ENCODE peak calls at places on chromosomes 2 and 18, in ten cellular contexts. K, G, J, Y, W, N, L, P, H and R are unnamed samples.

GRCh38 chr2:236972491-236973379 is 113.0 kb upstream of the COPS8 start:
- DNase-seq in K (no peak), G (peak), J (peak), Y (peak), W (no peak), N (no peak), L (peak), P (peak), H (peak), R (no peak)

GRCh38 chr18:12374398-12374797 is 2.6 kb downstream of the AFG3L2 start:
- DNase-seq in K (no peak), G (no peak), J (no peak), Y (no peak), W (no peak), N (no peak), L (no peak), P (no peak), H (no peak), R (no peak)

GRCh38 chr2:176165598-176166055 is 8.5 kb downstream of the HOXD3 start:
- DNase-seq in K (peak), G (no peak), J (no peak), Y (peak), W (no peak), N (no peak), L (no peak), P (no peak), H (no peak), R (no peak)

GRCh38 chr18:48098538-48098937 is 168.1 kb upstream of the SMAD2 start:
- DNase-seq in K (no peak), G (no peak), J (no peak), Y (no peak), W (peak), N (no peak), L (no peak), P (no peak), H (no peak), R (no peak)

GRCh38 chr2:218883491-218884490 is 3.1 kb downstream of the WNT10A start:
- DNase-seq in K (no peak), G (no peak), J (no peak), Y (no peak), W (no peak), N (no peak), L (no peak), P (no peak), H (no peak), R (peak)

GRCh38 chr2:102051659-102052366 is 60.1 kb downstream of the IL1R2 start:
- DNase-seq in K (no peak), G (no peak), J (no peak), Y (peak), W (no peak), N (no peak), L (peak), P (peak), H (peak), R (no peak)

GRCh38 chr2:14675489-14675888 is 43.0 kb downstream of the LRATD1 start:
- DNase-seq in K (no peak), G (no peak), J (no peak), Y (no peak), W (no peak), N (no peak), L (no peak), P (no peak), H (no peak), R (no peak)

GRCh38 chr2:43312751-43313641 is 86.6 kb upstream of the ZFP36L2 start:
- DNase-seq in K (no peak), G (no peak), J (no peak), Y (peak), W (no peak), N (no peak), L (peak), P (peak), H (no peak), R (no peak)

GRCh38 chr2:62738981-62739936 is 33.7 kb downstream of the EHBP1 start:
- DNase-seq in K (no peak), G (no peak), J (no peak), Y (no peak), W (no peak), N (no peak), L (peak), P (peak), H (no peak), R (no peak)

GRCh38 chr2:64609229-64609994 is 44.3 kb downstream of the SERTAD2 start:
- DNase-seq in K (peak), G (no peak), J (peak), Y (no peak), W (peak), N (peak), L (peak), P (peak), H (peak), R (peak)

GRCh38 chr2:230318190-230319121 is 8.5 kb upstream of the SP140L start:
- DNase-seq in K (no peak), G (no peak), J (no peak), Y (no peak), W (no peak), N (peak), L (no peak), P (no peak), H (no peak), R (no peak)

GRCh38 chr2:37569986-37570688 is 101.3 kb downstream of the CDC42EP3 start:
- DNase-seq in K (no peak), G (peak), J (no peak), Y (peak), W (no peak), N (no peak), L (peak), P (peak), H (no peak), R (no peak)

GRCh38 chr2:230599854-230600253 is 112.8 kb upstream of the CAB39 start:
- DNase-seq in K (no peak), G (no peak), J (no peak), Y (no peak), W (no peak), N (peak), L (no peak), P (no peak), H (no peak), R (no peak)

GRCh38 chr2:97360202-97360601 is 229.5 kb downstream of the ANKRD36B start:
- DNase-seq in K (no peak), G (no peak), J (no peak), Y (no peak), W (no peak), N (no peak), L (no peak), P (no peak), H (peak), R (no peak)

GRCh38 chr2:196750977-196751631 is 48.4 kb downstream of the GTF3C3 start:
- DNase-seq in K (peak), G (peak), J (peak), Y (peak), W (peak), N (peak), L (peak), P (peak), H (peak), R (peak)
- TF ChIP-seq CTCF in K (peak), G (peak), J (peak), Y (peak), W (peak), N (peak), L (peak), P (peak), H (peak), R (peak)

DNA sequence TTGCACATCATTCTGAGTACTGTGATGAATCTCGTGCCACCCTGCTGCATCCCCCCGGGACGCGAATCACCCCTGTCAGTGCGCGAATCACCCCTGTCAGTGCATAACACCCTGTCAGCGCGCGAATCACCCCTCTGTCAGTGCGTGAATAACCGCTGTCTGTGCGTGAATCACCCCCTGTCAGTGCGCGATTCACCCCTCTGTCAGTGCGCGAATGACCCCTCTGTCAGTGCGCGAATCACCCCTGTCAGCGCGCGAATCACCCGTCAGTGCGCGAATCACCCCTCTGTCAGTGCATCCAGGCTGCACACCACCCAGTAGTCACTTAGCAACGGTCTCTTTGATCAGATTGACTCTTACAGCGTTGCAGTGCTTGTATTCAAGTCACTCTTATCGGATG is 134.4 kb upstream of the TPO start:
- DNase-seq in K (no peak), G (no peak), J (no peak), Y (no peak), W (no peak), N (no peak), L (no peak), P (no peak), H (no peak), R (no peak)
- H3K4me3 ChIP-seq in K (no peak), G (no peak), J (no peak), Y (no peak), W (no peak), N (no peak), L (no peak), P (no peak), H (no peak), R (no peak)

GRCh38 chr18:8063733-8064132 is 496.6 kb downstream of the PTPRM start:
- DNase-seq in K (no peak), G (no peak), J (no peak), Y (no peak), W (no peak), N (no peak), L (no peak), P (no peak), H (no peak), R (no peak)
- TF ChIP-seq CTCF in K (no peak), G (no peak), J (no peak), Y (no peak), W (no peak), N (no peak), L (no peak), P (no peak), H (no peak), R (no peak)

DNA sequence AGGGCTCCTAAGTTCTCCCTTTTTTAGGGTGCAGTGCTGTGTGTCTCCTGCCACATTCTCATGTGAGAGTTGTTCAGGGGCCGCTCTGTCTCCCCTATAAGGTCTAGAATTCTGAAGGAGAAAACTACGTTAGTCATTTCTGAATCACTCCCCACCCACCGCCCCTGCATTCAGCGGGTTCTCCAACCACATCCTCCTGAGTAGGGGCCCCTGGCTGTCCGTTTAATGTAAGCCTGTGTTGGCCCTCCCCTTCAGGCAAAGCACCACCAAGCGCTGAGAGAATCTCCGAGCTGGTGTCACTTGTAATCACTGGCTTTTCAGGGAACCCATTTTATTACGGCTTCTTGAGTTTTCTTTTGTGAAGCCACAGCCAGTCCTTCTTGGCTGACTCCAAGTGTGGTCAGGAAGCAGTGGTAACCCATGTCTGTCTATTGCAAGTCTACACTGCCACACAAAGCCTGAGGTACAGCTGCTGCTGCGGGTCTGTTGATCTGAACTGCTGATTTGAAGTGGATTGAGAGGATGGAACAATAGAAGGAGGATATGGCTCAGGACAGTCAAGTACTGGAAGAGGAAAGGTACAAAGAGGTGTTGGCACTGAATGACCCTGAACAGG is 16.9 kb downstream of the LCT start:
- DNase-seq in K (no peak), G (peak), J (no peak), Y (peak), W (no peak), N (peak), L (no peak), P (no peak), H (no peak), R (no peak)
- H3K4me3 ChIP-seq in K (no peak), G (peak), J (no peak), Y (peak), W (no peak), N (peak), L (no peak), P (no peak), H (no peak), R (no peak)

GRCh38 chr2:182666674-182667320 is 49.3 kb upstream of the DNAJC10 start:
- DNase-seq in K (no peak), G (peak), J (peak), Y (peak), W (no peak), N (peak), L (peak), P (peak), H (no peak), R (no peak)
- TF ChIP-seq CTCF in K (no peak), G (peak), J (no peak), Y (peak), W (no peak), N (peak), L (peak), P (peak), H (peak), R (peak)

GRCh38 chr2:178477443-178478099 is 829 bp downstream of the FKBP7 start:
- DNase-seq in K (no peak), G (no peak), J (no peak), Y (no peak), W (no peak), N (no peak), L (no peak), P (no peak), H (no peak), R (no peak)

GRCh38 chr2:178473931-178474330 is 4.5 kb downstream of the FKBP7 start:
- DNase-seq in K (no peak), G (no peak), J (no peak), Y (no peak), W (no peak), N (no peak), L (peak), P (peak), H (no peak), R (no peak)

GRCh38 chr2:178473373-178473772 is 5.0 kb downstream of the FKBP7 start:
- DNase-seq in K (no peak), G (no peak), J (no peak), Y (no peak), W (no peak), N (no peak), L (no peak), P (no peak), H (no peak), R (no peak)

GRCh38 chr2:178476477-178476876 is 1.9 kb downstream of the FKBP7 start:
- DNase-seq in K (no peak), G (no peak), J (no peak), Y (no peak), W (no peak), N (no peak), L (no peak), P (no peak), H (no peak), R (no peak)

DNA sequence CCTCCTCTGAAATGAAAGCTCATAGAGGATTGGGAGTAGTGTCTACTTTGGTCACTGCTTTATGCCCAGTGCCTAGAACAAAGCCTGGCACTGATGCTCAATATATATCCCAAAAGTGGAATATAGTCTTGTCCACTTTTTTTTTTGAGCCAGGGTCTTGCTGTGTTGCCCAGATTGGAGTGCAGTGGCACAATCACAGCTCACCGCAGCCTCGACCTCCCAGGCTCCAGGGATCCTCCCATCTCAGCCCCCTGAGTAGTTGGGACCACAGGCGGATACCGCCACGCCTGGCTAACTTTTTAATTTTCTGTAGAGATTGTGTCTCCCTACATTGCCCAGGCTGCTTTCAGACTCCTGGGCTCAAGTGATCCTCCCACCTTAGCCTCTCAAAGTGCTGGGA is 3.8 kb downstream of the FKBP7 start:
- DNase-seq in K (no peak), G (no peak), J (no peak), Y (no peak), W (no peak), N (no peak), L (no peak), P (no peak), H (no peak), R (no peak)
- H3K4me3 ChIP-seq in K (no peak), G (no peak), J (no peak), Y (no peak), W (no peak), N (no peak), L (no peak), P (no peak), H (no peak), R (no peak)

GRCh38 chr2:113050921-113051895 is 1.5 kb downstream of the IL36B start:
- DNase-seq in K (no peak), G (no peak), J (no peak), Y (no peak), W (no peak), N (no peak), L (no peak), P (no peak), H (no peak), R (no peak)
- TF ChIP-seq CTCF in K (no peak), G (no peak), J (no peak), Y (no peak), W (no peak), N (no peak), L (no peak), P (no peak), H (no peak), R (no peak)

GRCh38 chr18:13604751-13605150 is 121.6 kb downstream of the FAM210A start:
- DNase-seq in K (no peak), G (no peak), J (no peak), Y (no peak), W (peak), N (no peak), L (no peak), P (no peak), H (no peak), R (no peak)
- H3K4me3 ChIP-seq in K (no peak), G (no peak), J (no peak), Y (no peak), W (no peak), N (no peak), L (no peak), P (no peak), H (no peak), R (no peak)

GRCh38 chr2:177799531-177799930 is 273.0 kb downstream of the PDE11A start:
- DNase-seq in K (no peak), G (no peak), J (peak), Y (peak), W (no peak), N (peak), L (peak), P (peak), H (no peak), R (no peak)
- TF ChIP-seq CTCF in K (no peak), G (peak), J (no peak), Y (peak), W (no peak), N (peak), L (peak), P (peak), H (peak), R (peak)

GRCh38 chr2:16665746-16666452 is at the start of gene CYRIA:
- DNase-seq in K (peak), G (no peak), J (peak), Y (no peak), W (peak), N (peak), L (no peak), P (no peak), H (peak), R (peak)
- H3K4me3 ChIP-seq in K (peak), G (peak), J (peak), Y (peak), W (peak), N (peak), L (peak), P (peak), H (no peak), R (peak)